ENCODE peak calls at places on chromosomes 6 and 20, in five cellular contexts. J, P, C, B and S are unnamed samples.

GRCh38 chr20:23399568-23400241 is 21.6 kb downstream of the NAPB start:
- DNase-seq in J (no peak), C (no peak), B (peak), P (no peak), S (no peak)

GRCh38 chr6:15538766-15539165 is 124.1 kb downstream of the DTNBP1 start:
- DNase-seq in C (no peak), B (no peak), J (no peak), P (no peak), S (no peak)

GRCh38 chr20:4091332-4092135 is 76.2 kb upstream of the RNF24 start:
- DNase-seq in J (no peak), P (no peak), C (peak), B (peak), S (no peak)

GRCh38 chr6:53436904-53437303 is 88.2 kb upstream of the ELOVL5 start:
- DNase-seq in P (no peak), B (peak), C (no peak), J (no peak), S (no peak)

GRCh38 chr20:10475225-10475624 is 40.1 kb downstream of the SLX4IP start:
- DNase-seq in B (peak), C (no peak), P (no peak), J (no peak), S (no peak)

GRCh38 chr6:41338654-41339053 is 3.2 kb downstream of the NCR2 start:
- DNase-seq in J (no peak), B (no peak), P (no peak), C (no peak), S (no peak)

GRCh38 chr6:116111552-116112528 is 11.2 kb downstream of the NT5DC1 start:
- DNase-seq in P (no peak), J (no peak), C (no peak), B (peak), S (no peak)

GRCh38 chr6:18335948-18336347 is 51.2 kb upstream of the RNF144B start:
- DNase-seq in C (no peak), J (no peak), P (no peak), B (no peak), S (no peak)

GRCh38 chr6:131923356-131923755 is 27.8 kb downstream of the CCN2 start:
- DNase-seq in P (no peak), C (no peak), J (no peak), B (peak), S (no peak)

GRCh38 chr6:143064996-143065683 is 4.5 kb downstream of the AIG1 start:
- DNase-seq in C (no peak), B (peak), P (no peak), J (peak), S (peak)

GRCh38 chr20:3472105-3472504 is 1.3 kb downstream of the ATRN start:
- DNase-seq in P (no peak), B (no peak), J (no peak), C (no peak), S (no peak)

GRCh38 chr6:14134211-14134910 is 16.8 kb downstream of the CD83 start:
- DNase-seq in B (no peak), J (no peak), C (no peak), P (no peak), S (no peak)

GRCh38 chr6:1796706-1797529 is 187.2 kb downstream of the FOXC1 start:
- DNase-seq in B (no peak), C (no peak), J (no peak), P (peak), S (no peak)

GRCh38 chr20:41293269-41294037 is 24.1 kb downstream of the ZHX3 start:
- DNase-seq in B (no peak), P (no peak), C (no peak), J (no peak), S (no peak)

GRCh38 chr6:42099340-42100028 is 42.9 kb downstream of the C6orf132 start:
- DNase-seq in J (peak), P (no peak), B (peak), C (no peak), S (no peak)

GRCh38 chr6:124573953-124574352 is 388.3 kb upstream of the RNF217 start:
- DNase-seq in C (no peak), J (no peak), P (no peak), B (no peak), S (no peak)

GRCh38 chr6:111096246-111096645 is 8.9 kb downstream of the SLC16A10 start:
- DNase-seq in J (no peak), C (no peak), B (no peak), P (no peak), S (no peak)

GRCh38 chr20:15834857-15835256 is 738.4 kb downstream of the KIF16B start:
- DNase-seq in C (no peak), B (no peak), J (no peak), P (no peak), S (no peak)

GRCh38 chr6:3202999-3203696 is 24.3 kb downstream of the TUBB2B start:
- DNase-seq in C (no peak), J (no peak), B (peak), P (peak), S (no peak)

GRCh38 chr6:122736606-122737005 is 42.9 kb upstream of the FABP7 start:
- DNase-seq in B (no peak), P (no peak), J (no peak), C (no peak), S (no peak)

GRCh38 chr6:169884158-169884557 is 132.7 kb downstream of the ERMARD start:
- DNase-seq in C (no peak), J (no peak), B (no peak), P (no peak), S (no peak)

GRCh38 chr20:53023717-53024116 is 51.6 kb downstream of the TSHZ2 start:
- DNase-seq in P (no peak), C (no peak), J (no peak), B (no peak), S (no peak)

GRCh38 chr6:144162977-144163376 is 12.7 kb downstream of the STX11 start:
- DNase-seq in J (no peak), P (no peak), C (no peak), B (no peak), S (no peak)

GRCh38 chr20:42368910-42369309 is 750.7 kb upstream of the CHD6 start:
- DNase-seq in C (no peak), B (no peak), J (no peak), P (no peak), S (no peak)

GRCh38 chr20:64228751-64229518 is 26.6 kb upstream of the PCMTD2 start:
- DNase-seq in C (peak), J (no peak), P (no peak), B (no peak), S (no peak)

GRCh38 chr6:135932651-135933050 is 81.2 kb downstream of the PDE7B start:
- DNase-seq in B (no peak), C (no peak), J (no peak), P (no peak), S (no peak)

GRCh38 chr20:19995220-19995863 is 21.8 kb upstream of the NAA20 start:
- DNase-seq in B (peak), P (no peak), C (no peak), J (no peak), S (no peak)

GRCh38 chr6:75882734-75883133 is 133.7 kb downstream of the MYO6 start:
- DNase-seq in B (peak), P (peak), C (no peak), J (peak), S (peak)

GRCh38 chr6:439681-440167 is 48.2 kb downstream of the IRF4 start:
- DNase-seq in J (no peak), B (no peak), P (no peak), C (no peak), S (no peak)

DNA sequence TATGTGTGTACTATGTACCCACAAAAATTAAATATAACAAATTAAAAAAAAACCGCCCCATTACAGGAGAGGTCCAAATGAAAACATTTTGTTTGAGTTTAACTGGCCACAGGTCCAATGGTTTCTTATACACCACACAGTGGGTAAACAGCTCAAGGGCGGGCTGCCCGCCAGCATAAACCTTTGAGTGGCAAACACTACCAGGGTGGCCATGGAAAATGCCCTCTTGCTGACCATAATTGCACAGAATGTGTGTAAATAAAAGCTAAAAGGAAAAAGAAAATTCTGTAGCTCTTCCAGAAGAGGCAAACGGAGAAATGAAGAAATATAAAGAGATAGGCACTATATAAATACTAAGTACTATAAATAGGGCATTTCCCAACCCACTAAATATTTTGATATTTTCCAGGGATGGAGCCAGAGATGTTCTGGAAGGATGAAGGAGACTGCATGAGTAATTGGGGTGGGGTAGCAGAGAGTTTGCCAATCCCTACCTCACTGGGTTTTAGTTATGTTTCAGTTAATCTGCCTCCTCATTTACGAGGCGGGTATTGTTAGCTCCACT is 1.1 kb upstream of the CDC5L start:
- DNase-seq in C (peak), J (no peak), B (no peak), P (no peak), S (no peak)
- H3K4me3 ChIP-seq in C (peak), J (peak), B (peak), P (peak), S (peak)

DNA sequence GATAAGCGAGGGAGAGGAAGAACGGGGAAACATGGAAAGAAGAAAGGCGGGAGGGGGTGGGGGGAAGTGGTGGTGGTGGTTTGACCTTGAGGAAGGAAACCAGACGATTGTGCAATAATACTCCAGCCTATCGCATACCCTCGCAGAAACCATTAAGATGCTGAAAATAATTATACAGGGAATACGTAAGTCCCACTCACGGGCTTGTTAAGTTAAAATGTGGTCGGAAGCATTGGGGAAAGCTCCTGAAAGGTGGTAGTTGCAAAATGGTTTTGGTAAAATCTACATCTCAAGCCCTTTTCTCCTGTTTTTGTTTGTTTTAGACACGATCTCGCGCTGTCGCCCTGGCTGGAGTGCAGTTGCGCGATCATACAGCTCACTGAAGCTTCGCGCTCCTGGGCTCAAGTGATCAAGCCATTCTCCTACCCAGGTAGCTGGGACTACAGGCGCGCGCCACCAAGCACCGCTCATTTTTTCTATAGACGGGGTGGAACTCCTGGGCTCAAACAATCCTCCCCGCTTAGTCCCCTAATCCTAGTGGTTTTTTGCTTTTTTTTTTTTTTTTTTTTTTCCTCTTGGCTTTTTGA is 128.9 kb upstream of the ZNF184 start:
- DNase-seq in B (no peak), J (no peak), P (no peak), C (no peak), S (no peak)
- H3K4me3 ChIP-seq in B (no peak), J (peak), P (no peak), C (no peak), S (peak)

GRCh38 chr20:55782861-55783260 is 222.5 kb downstream of the CBLN4 start:
- DNase-seq in J (no peak), P (no peak), C (no peak), B (no peak), S (no peak)
- H3K4me3 ChIP-seq in J (no peak), P (no peak), C (no peak), B (no peak), S (no peak)

DNA sequence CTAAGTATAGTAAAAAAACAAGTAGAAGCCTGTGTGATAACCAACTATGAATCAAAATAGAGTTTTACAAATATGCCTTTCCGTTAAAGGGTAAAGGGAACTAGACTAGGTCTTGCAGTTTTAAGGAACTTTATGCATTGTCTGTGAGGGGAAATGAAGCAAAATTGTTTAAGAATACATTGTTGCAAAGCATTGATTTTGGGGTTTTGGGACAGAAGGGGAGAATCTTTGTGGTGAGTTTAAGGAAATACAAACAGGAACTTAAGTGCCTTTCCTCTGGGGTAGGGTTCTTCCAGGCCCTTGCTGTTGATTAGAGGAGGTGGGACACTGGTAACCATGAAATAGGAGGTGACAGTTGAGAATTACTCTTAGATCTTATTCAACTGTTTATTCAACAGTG is 4.6 kb downstream of the MAPK14 start:
- DNase-seq in P (no peak), J (no peak), C (no peak), B (no peak), S (no peak)
- H3K4me3 ChIP-seq in P (no peak), J (no peak), C (no peak), B (no peak), S (no peak)

DNA sequence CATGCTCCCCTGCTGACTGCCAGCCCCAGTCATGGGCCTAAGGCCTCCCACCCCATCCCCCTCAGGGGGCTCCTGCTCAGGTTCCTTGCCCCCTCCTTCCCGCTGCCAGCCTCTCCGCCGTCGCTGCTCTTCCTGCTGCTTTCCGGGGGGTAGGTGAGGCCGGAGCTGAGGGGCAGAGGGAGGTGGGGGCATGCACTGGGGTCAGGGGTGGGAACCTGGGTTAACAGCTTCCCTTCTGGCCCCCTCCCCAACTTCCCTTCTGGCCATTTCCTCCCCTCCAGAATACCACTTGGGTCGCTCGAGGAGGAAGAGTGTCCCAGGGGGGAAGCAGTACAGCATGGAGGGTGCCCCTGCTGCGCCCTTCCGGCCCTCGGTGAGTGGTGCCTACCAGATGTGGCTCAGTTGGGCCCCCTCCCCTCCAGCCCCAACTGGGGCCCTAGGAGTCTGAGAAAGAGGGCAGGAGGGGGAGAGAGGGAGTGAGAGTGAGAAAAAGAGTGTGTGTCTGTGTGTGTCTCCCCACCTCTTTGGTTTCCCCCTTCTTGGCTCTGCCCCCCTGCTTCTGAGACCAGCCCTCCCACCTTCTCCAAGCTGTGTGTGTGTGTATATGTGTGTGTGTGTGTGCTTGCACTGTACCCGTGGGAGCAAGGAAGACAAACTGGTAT is 12.1 kb downstream of the SYNGAP1 start:
- DNase-seq in B (no peak), J (no peak), P (no peak), C (no peak), S (no peak)
- H3K4me3 ChIP-seq in B (no peak), J (no peak), P (no peak), C (no peak), S (peak)

DNA sequence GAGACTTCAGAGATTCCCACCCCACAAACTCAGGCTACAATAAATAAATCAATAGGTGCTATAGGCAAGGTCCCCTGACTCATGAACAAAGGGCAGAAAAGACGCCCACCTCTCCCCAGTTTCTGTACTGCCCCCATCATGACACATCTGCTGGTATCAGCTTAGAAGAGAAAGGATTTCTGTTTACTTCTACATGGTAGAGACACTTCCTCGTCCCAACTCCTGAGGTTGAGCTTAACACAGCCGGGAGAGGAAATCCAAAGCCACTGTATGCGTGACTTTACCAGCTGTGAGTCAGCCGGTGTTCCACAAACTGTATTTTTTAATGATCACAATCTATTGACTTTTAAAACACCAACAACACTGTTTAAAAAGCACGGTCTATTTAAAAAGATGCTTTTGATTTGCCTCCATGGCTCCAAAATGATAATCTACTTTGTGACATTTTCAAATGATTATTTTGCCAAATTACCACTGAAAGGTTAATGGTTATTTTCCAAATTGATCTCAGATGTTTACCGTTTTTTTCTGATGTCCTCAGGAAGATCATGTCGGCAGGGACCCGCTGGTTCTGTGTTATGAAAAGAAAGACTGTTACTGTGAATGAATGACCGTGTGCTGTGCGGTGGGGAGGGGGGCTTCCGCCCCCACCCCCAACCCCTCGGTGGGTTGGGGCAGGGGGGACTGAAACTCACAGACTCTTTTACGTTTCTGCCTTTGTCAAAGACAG is 72.5 kb downstream of the ATP9A start:
- DNase-seq in P (peak), J (peak), C (no peak), B (peak), S (no peak)
- H3K4me3 ChIP-seq in P (no peak), J (no peak), C (no peak), B (no peak), S (no peak)

GRCh38 chr20:38723982-38724602 is at the start of gene SLC32A1:
- DNase-seq in J (no peak), C (no peak), B (no peak), P (no peak), S (no peak)
- H3K4me3 ChIP-seq in J (no peak), C (no peak), B (no peak), P (no peak), S (no peak)

DNA sequence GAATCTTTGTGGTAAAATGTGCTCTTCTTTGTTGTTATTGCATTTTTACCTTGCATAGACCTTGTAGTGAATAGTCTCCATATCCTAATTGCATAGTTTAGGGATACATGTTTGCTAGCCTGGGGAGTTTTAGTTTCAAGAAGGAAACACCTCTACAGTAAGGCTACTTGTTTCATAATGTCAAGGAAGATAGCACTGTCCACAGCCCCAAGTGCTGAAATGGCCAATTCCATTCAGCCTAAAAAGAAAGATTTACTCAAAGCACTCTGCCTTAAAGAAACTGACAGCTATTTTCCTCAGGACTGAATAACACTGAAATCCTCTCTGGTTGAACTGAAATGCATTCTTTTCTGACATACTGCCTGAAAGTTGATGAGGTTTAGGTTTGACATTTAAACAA is 2.6 kb downstream of the HCRTR2 start:
- DNase-seq in J (no peak), C (no peak), P (no peak), B (peak), S (no peak)
- H3K4me3 ChIP-seq in J (no peak), C (no peak), P (no peak), B (no peak), S (no peak)